ENCODE peak calls at places on chromosomes 1 and 21, in four cellular contexts. One of them, this sample, is unnamed.

GRCh38 chr1:87642581-87643129 is 314.0 kb downstream of the LMO4 start:
- DNase-seq in HepG2: peak
- DNase-seq in K562: peak
- DNase-seq in HCT116: no peak
- DNase-seq in this sample: no peak

GRCh38 chr1:206878456-206878855 is 13.0 kb downstream of the IL20 start:
- DNase-seq in K562: peak
- DNase-seq in HCT116: peak
- DNase-seq in HepG2: no peak
- DNase-seq in this sample: no peak

GRCh38 chr1:44619261-44619900 is 54.9 kb downstream of the TMEM53 start:
- DNase-seq in K562: no peak
- DNase-seq in HepG2: no peak
- DNase-seq in HCT116: no peak
- DNase-seq in this sample: no peak

GRCh38 chr1:8880068-8880676 is 1.7 kb upstream of the ENO1 start:
- DNase-seq in HepG2: peak
- DNase-seq in HCT116: no peak
- DNase-seq in K562: peak
- DNase-seq in this sample: peak

GRCh38 chr1:8340456-8340855 is 22.5 kb downstream of the SLC45A1 start:
- DNase-seq in HCT116: no peak
- DNase-seq in HepG2: no peak
- DNase-seq in K562: no peak
- DNase-seq in this sample: no peak

GRCh38 chr1:202220733-202221132 is 27.1 kb downstream of the LGR6 start:
- DNase-seq in HepG2: no peak
- DNase-seq in K562: no peak
- DNase-seq in HCT116: no peak
- DNase-seq in this sample: no peak

GRCh38 chr1:235702412-235702811 is 52.8 kb upstream of the GNG4 start:
- DNase-seq in HCT116: no peak
- DNase-seq in HepG2: no peak
- DNase-seq in K562: no peak
- DNase-seq in this sample: no peak

GRCh38 chr1:18955442-18956188 is 861 bp downstream of the IFFO2 start:
- DNase-seq in HCT116: no peak
- DNase-seq in HepG2: no peak
- DNase-seq in K562: peak
- DNase-seq in this sample: no peak

GRCh38 chr1:59543211-59543668 is 246.3 kb downstream of the FGGY start:
- DNase-seq in HCT116: no peak
- DNase-seq in K562: no peak
- DNase-seq in HepG2: peak
- DNase-seq in this sample: no peak

GRCh38 chr1:208146650-208147049 is 97.5 kb downstream of the PLXNA2 start:
- DNase-seq in K562: no peak
- DNase-seq in HepG2: no peak
- DNase-seq in HCT116: no peak
- DNase-seq in this sample: no peak

GRCh38 chr1:22331618-22332017 is 120.0 kb upstream of the ZBTB40 start:
- DNase-seq in HepG2: no peak
- DNase-seq in HCT116: no peak
- DNase-seq in K562: no peak
- DNase-seq in this sample: no peak

GRCh38 chr1:38062361-38063288 is 16.0 kb upstream of the POU3F1 start:
- DNase-seq in K562: no peak
- DNase-seq in HCT116: no peak
- DNase-seq in HepG2: no peak
- DNase-seq in this sample: no peak

GRCh38 chr1:43729816-43730463 is 22.6 kb downstream of the ST3GAL3 start:
- DNase-seq in HepG2: no peak
- DNase-seq in K562: no peak
- DNase-seq in HCT116: no peak
- DNase-seq in this sample: no peak

GRCh38 chr21:46157396-46157986 is 2.1 kb upstream of the FTCD start:
- DNase-seq in HepG2: no peak
- DNase-seq in HCT116: no peak
- DNase-seq in K562: no peak
- DNase-seq in this sample: no peak

DNA sequence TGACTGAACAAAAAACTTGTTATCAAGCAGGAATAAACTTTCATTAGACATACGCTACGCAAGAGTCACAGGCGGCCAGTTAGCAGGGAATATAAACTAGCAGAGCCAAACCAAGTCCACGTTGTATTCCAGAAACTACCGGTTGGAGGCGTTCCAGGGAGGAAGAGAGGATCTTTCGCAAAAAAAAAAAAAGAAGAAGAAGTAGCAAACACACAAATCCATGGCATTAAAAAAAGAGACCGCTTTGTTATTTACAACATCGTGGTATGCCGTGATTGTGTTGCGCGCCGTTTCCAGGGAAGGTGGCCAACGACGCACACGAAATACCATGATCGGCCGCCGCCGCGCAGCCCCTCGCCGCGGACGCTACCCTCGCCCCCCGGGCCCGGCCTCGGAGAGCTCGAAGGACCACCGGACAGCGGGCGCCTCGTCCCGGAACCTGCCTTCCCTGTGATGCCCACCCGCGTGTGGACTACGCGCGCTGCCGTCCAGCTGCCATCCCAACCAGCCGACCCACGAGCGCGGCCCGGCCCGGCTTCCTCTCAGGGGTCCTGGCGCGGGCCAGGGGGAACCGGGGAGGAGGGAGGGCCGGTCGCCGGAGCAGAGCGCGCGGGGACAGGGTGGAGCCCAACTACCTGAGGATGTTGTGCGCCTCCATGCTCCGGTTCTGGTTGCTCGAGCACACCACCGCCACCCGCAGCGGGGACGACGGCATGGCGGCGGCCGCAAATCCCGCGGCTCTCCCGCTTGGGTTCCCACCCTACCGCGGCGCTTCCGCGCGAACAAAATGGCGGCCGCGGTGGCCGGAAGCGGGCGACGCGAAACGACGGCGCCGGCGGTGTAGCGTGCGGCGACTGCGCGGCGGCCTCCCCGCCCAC is 581 bp downstream of the SSU72 start:
- DNase-seq in HCT116: no peak
- DNase-seq in HepG2: peak
- DNase-seq in K562: peak
- DNase-seq in this sample: no peak
- TF ChIP-seq CTCF in HCT116: no peak
- TF ChIP-seq CTCF in HepG2: peak
- TF ChIP-seq CTCF in K562: peak
- TF ChIP-seq CTCF in this sample: no peak

GRCh38 chr1:118660769-118661168 is 327.4 kb downstream of the TBX15 start:
- DNase-seq in HCT116: no peak
- DNase-seq in HepG2: no peak
- DNase-seq in K562: no peak
- DNase-seq in this sample: no peak
- TF ChIP-seq TCF7L2 in HCT116: no peak
- TF ChIP-seq TCF7L2 in HepG2: no peak
- TF ChIP-seq TCF7L2 in K562: no peak
- TF ChIP-seq TCF7L2 in this sample: no peak

DNA sequence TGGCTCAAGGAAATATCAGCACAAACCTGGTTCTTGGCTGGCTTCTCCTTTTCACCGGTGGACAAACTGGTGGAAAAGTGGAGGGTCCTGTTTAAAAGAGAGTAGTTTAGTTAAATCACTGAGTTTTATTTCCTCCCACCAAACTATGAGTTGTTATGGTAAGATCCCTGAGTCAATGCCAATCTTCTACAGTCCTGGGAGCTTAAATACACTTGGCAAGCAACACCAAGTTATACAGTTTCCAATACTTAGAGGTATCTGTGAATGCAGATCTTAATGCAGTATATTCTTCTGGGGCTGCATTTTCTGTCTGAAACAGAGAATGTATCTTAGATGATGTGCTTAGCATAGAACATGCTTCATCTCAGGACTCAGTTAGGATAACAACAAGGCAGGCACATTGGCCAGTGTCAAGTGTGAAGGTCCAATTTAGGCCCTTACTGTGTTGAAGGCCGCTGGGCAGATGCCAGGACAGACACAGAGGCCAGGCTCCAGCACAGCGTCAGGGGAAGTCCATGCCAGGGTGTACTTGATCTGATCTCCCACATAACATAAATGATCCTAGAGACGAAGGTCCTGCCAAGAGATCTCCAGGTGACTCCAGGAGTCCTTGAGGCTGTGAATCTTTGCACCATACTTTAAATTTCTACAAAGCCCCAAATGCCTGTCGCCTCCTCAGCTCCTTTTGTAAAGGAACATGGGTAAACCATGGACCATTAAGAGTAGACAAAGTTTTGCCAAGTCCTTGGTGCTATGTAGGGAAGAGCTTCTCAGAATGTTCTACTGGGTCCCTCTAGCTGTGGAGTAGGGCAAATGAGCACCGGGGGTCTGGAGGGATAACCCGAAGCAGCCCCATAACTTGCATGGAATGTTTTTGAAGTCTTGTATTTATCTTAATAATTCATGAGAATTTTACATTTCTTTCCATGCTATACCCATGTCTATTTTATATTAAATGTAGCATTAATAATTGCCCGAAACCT is 76.8 kb downstream of the KCNJ15 start:
- DNase-seq in K562: no peak
- DNase-seq in HepG2: no peak
- DNase-seq in HCT116: no peak
- DNase-seq in this sample: no peak
- TF ChIP-seq CTCF in K562: peak
- TF ChIP-seq CTCF in HepG2: no peak
- TF ChIP-seq CTCF in HCT116: no peak
- TF ChIP-seq CTCF in this sample: no peak

DNA sequence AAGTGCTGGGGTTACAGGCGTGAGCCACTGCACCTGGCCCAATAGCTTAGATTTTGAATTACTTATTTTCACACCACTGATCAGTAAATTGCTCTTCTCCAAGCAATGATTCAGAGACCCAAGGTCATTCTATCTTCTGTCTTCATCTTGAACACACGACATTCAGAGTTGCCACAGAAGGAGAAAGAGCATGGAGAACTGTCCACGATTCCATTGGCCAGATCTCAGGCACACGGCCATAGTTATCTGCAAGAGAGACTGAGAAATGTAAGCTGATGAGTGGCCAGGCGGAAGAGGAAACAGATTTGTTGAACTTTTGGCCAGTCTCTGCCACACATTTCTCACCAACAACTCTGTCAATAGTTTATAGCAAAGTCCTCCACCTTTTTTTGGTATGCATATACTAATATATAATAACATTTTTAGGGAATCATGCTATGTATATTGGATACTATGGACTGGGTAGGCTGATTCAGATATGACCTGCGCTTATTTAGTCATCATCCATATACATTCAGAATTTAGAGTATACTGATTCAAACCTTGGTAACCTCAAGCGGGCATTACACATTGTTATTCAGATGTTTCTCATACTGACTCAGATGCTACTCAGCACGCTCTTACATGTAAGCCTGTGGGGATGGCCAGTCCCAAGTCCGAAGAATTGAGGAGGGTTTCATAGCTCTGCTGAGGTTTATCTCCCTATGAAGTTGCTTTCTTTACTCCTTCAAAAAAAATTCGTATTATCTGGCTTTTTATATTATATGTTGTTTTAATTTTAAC is 25.5 kb upstream of the CAP1 start:
- DNase-seq in K562: no peak
- DNase-seq in HCT116: no peak
- DNase-seq in HepG2: no peak
- DNase-seq in this sample: peak
- TF ChIP-seq TCF7L2 in K562: no peak
- TF ChIP-seq TCF7L2 in HCT116: no peak
- TF ChIP-seq TCF7L2 in HepG2: no peak
- TF ChIP-seq TCF7L2 in this sample: no peak

GRCh38 chr1:6171546-6172124 is 8.5 kb downstream of the CHD5 start:
- DNase-seq in K562: peak
- DNase-seq in HCT116: no peak
- DNase-seq in HepG2: peak
- DNase-seq in this sample: no peak
- TF ChIP-seq CTCF in K562: peak
- TF ChIP-seq CTCF in HCT116: peak
- TF ChIP-seq CTCF in HepG2: peak
- TF ChIP-seq CTCF in this sample: peak

GRCh38 chr1:36446780-36447179 is 3.5 kb downstream of the OSCP1 start:
- DNase-seq in HCT116: no peak
- DNase-seq in HepG2: no peak
- DNase-seq in K562: no peak
- DNase-seq in this sample: no peak

GRCh38 chr1:36448530-36449051 is 1.7 kb downstream of the OSCP1 start:
- DNase-seq in HepG2: no peak
- DNase-seq in K562: peak
- DNase-seq in HCT116: no peak
- DNase-seq in this sample: no peak

GRCh38 chr1:36447450-36447849 is 2.8 kb downstream of the OSCP1 start:
- DNase-seq in HepG2: no peak
- DNase-seq in HCT116: no peak
- DNase-seq in K562: no peak
- DNase-seq in this sample: no peak

GRCh38 chr1:36443297-36443696 is 7.0 kb downstream of the OSCP1 start:
- DNase-seq in HepG2: no peak
- DNase-seq in K562: no peak
- DNase-seq in HCT116: no peak
- DNase-seq in this sample: no peak

DNA sequence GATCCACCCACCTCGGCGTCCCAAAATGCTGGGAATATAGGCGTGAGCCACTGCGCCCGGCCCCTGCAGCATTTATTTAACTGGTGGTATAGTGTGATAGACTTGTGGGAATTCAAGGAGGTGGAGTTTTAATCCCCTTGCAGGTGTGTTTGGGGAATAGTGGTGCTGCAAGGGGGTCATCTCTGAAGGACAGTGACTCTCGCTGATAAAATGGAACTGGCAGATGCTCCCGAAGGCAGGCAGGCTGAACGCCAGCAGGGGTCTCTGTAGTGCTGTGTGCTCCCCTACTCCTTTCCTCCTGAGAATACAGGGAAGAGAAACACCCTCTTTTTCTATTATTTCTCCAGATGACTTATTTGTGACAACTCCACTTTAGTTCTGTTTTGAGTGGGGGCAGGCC is 4.0 kb downstream of the OSCP1 start:
- DNase-seq in K562: peak
- DNase-seq in HCT116: no peak
- DNase-seq in HepG2: peak
- DNase-seq in this sample: no peak
- TF ChIP-seq TCF7L2 in K562: no peak
- TF ChIP-seq TCF7L2 in HCT116: no peak
- TF ChIP-seq TCF7L2 in HepG2: no peak
- TF ChIP-seq TCF7L2 in this sample: no peak

GRCh38 chr1:119481951-119482350 is 25.1 kb upstream of the HSD3B1 start:
- DNase-seq in HCT116: no peak
- DNase-seq in HepG2: no peak
- DNase-seq in K562: no peak
- DNase-seq in this sample: no peak

GRCh38 chr1:119482517-119483425 is 24.2 kb upstream of the HSD3B1 start:
- DNase-seq in K562: no peak
- DNase-seq in HCT116: no peak
- DNase-seq in HepG2: no peak
- DNase-seq in this sample: no peak

GRCh38 chr1:119475866-119476439 is 31.1 kb upstream of the HSD3B1 start:
- DNase-seq in K562: peak
- DNase-seq in HepG2: peak
- DNase-seq in HCT116: peak
- DNase-seq in this sample: peak

GRCh38 chr1:119480175-119480574 is 26.8 kb upstream of the HSD3B1 start:
- DNase-seq in HCT116: no peak
- DNase-seq in K562: no peak
- DNase-seq in HepG2: no peak
- DNase-seq in this sample: no peak

GRCh38 chr1:119477710-119478109 is 29.3 kb upstream of the HSD3B1 start:
- DNase-seq in K562: no peak
- DNase-seq in HepG2: no peak
- DNase-seq in HCT116: no peak
- DNase-seq in this sample: no peak
- TF ChIP-seq CTCF in K562: no peak
- TF ChIP-seq CTCF in HepG2: no peak
- TF ChIP-seq CTCF in HCT116: no peak
- TF ChIP-seq CTCF in this sample: no peak